ENCODE peak calls at places on chromosome 4, in ten cellular contexts. One of them, this sample, is unnamed.

GRCh38 chr4:42750831-42751230 is 93.9 kb upstream of the ATP8A1 start:
- DNase-seq in H54: no peak
- DNase-seq in aorta: no peak
- DNase-seq in Jurkat, Clone E6-1: no peak
- DNase-seq in AG08395: no peak
- DNase-seq in tibial nerve: no peak
- DNase-seq in RPMI8226: no peak
- DNase-seq in lower lobe of right lung: no peak
- DNase-seq in germinal center: no peak
- DNase-seq in left ventricle myocardium inferior: no peak
- DNase-seq in this sample: no peak

GRCh38 chr4:41982716-41983115 is 1.2 kb downstream of the DCAF4L1 start:
- DNase-seq in H54: no peak
- DNase-seq in AG08395: no peak
- DNase-seq in Jurkat, Clone E6-1: no peak
- DNase-seq in tibial nerve: no peak
- DNase-seq in left ventricle myocardium inferior: no peak
- DNase-seq in germinal center: no peak
- DNase-seq in lower lobe of right lung: no peak
- DNase-seq in aorta: no peak
- DNase-seq in RPMI8226: no peak
- DNase-seq in this sample: no peak

GRCh38 chr4:56739104-56739777 is 58.1 kb upstream of the HOPX start:
- DNase-seq in lower lobe of right lung: no peak
- DNase-seq in left ventricle myocardium inferior: no peak
- DNase-seq in tibial nerve: no peak
- DNase-seq in AG08395: no peak
- DNase-seq in aorta: no peak
- DNase-seq in H54: no peak
- DNase-seq in germinal center: no peak
- DNase-seq in Jurkat, Clone E6-1: no peak
- DNase-seq in RPMI8226: no peak
- DNase-seq in this sample: no peak

GRCh38 chr4:7661066-7661748 is 226.5 kb upstream of the PSAPL1 start:
- DNase-seq in germinal center: no peak
- DNase-seq in H54: no peak
- DNase-seq in AG08395: no peak
- DNase-seq in aorta: no peak
- DNase-seq in tibial nerve: no peak
- DNase-seq in Jurkat, Clone E6-1: no peak
- DNase-seq in left ventricle myocardium inferior: no peak
- DNase-seq in RPMI8226: no peak
- DNase-seq in lower lobe of right lung: no peak
- DNase-seq in this sample: no peak

GRCh38 chr4:107978716-107979451 is 10.8 kb upstream of the HADH start:
- DNase-seq in RPMI8226: no peak
- DNase-seq in tibial nerve: no peak
- DNase-seq in AG08395: no peak
- DNase-seq in Jurkat, Clone E6-1: no peak
- DNase-seq in lower lobe of right lung: no peak
- DNase-seq in H54: no peak
- DNase-seq in aorta: no peak
- DNase-seq in left ventricle myocardium inferior: no peak
- DNase-seq in germinal center: no peak
- DNase-seq in this sample: no peak

GRCh38 chr4:27016551-27016950 is 155.9 kb downstream of the STIM2 start:
- DNase-seq in AG08395: peak
- DNase-seq in tibial nerve: no peak
- DNase-seq in left ventricle myocardium inferior: no peak
- DNase-seq in lower lobe of right lung: no peak
- DNase-seq in Jurkat, Clone E6-1: no peak
- DNase-seq in RPMI8226: no peak
- DNase-seq in aorta: no peak
- DNase-seq in germinal center: no peak
- DNase-seq in H54: no peak
- DNase-seq in this sample: no peak

GRCh38 chr4:7963691-7964090 is 24.0 kb upstream of the AFAP1 start:
- DNase-seq in germinal center: no peak
- DNase-seq in H54: no peak
- DNase-seq in RPMI8226: no peak
- DNase-seq in Jurkat, Clone E6-1: no peak
- DNase-seq in left ventricle myocardium inferior: no peak
- DNase-seq in AG08395: no peak
- DNase-seq in tibial nerve: no peak
- DNase-seq in lower lobe of right lung: no peak
- DNase-seq in aorta: no peak
- DNase-seq in this sample: no peak

GRCh38 chr4:67204441-67204840 is 340.9 kb downstream of the CENPC start:
- DNase-seq in Jurkat, Clone E6-1: no peak
- DNase-seq in aorta: no peak
- DNase-seq in left ventricle myocardium inferior: no peak
- DNase-seq in lower lobe of right lung: no peak
- DNase-seq in AG08395: no peak
- DNase-seq in tibial nerve: no peak
- DNase-seq in H54: no peak
- DNase-seq in RPMI8226: no peak
- DNase-seq in germinal center: no peak
- DNase-seq in this sample: no peak

GRCh38 chr4:101701551-101701950 is 89.0 kb upstream of the BANK1 start:
- DNase-seq in left ventricle myocardium inferior: no peak
- DNase-seq in lower lobe of right lung: no peak
- DNase-seq in aorta: no peak
- DNase-seq in RPMI8226: no peak
- DNase-seq in tibial nerve: no peak
- DNase-seq in H54: no peak
- DNase-seq in Jurkat, Clone E6-1: no peak
- DNase-seq in AG08395: no peak
- DNase-seq in germinal center: no peak
- DNase-seq in this sample: no peak

GRCh38 chr4:116427666-116428065 is 657.7 kb downstream of the TRAM1L1 start:
- DNase-seq in aorta: no peak
- DNase-seq in RPMI8226: no peak
- DNase-seq in Jurkat, Clone E6-1: no peak
- DNase-seq in lower lobe of right lung: no peak
- DNase-seq in H54: no peak
- DNase-seq in AG08395: no peak
- DNase-seq in tibial nerve: no peak
- DNase-seq in germinal center: no peak
- DNase-seq in left ventricle myocardium inferior: no peak
- DNase-seq in this sample: no peak

GRCh38 chr4:132982151-132982550 is 166.9 kb upstream of the PCDH10 start:
- DNase-seq in aorta: no peak
- DNase-seq in Jurkat, Clone E6-1: no peak
- DNase-seq in AG08395: no peak
- DNase-seq in lower lobe of right lung: no peak
- DNase-seq in left ventricle myocardium inferior: no peak
- DNase-seq in germinal center: no peak
- DNase-seq in RPMI8226: no peak
- DNase-seq in H54: no peak
- DNase-seq in tibial nerve: no peak
- DNase-seq in this sample: no peak

GRCh38 chr4:76091052-76091451 is 16.5 kb downstream of the ART3 start:
- DNase-seq in lower lobe of right lung: no peak
- DNase-seq in aorta: no peak
- DNase-seq in germinal center: no peak
- DNase-seq in H54: no peak
- DNase-seq in tibial nerve: no peak
- DNase-seq in Jurkat, Clone E6-1: no peak
- DNase-seq in RPMI8226: no peak
- DNase-seq in left ventricle myocardium inferior: no peak
- DNase-seq in AG08395: no peak
- DNase-seq in this sample: no peak